ENCODE peak calls at places on chromosome 9, in five cellular contexts. C is GM23248, J is adrenal gland, W is pancreas, B is H7. D is an unnamed sample. For H3K27me3, the result is how much of the 10 kb centered on the place peaks cover.

GRCh38 chr9:36192196-36192595 is 1.5 kb downstream of the CLTA start:
- DNase-seq in C (peak), J (no peak), W (no peak), B (no peak), D (no peak)

GRCh38 chr9:12699529-12699928 is 6.3 kb downstream of the TYRP1 start:
- DNase-seq in C (peak), J (no peak), W (no peak), B (no peak), D (no peak)

GRCh38 chr9:119251951-119252350 is 117.3 kb downstream of the BRINP1 start:
- DNase-seq in C (no peak), J (no peak), W (no peak), B (no peak), D (no peak)

GRCh38 chr9:9395539-9395938 is 1217.3 kb downstream of the PTPRD start:
- DNase-seq in C (no peak), J (no peak), W (no peak), B (no peak), D (no peak)

GRCh38 chr9:78620764-78621163 is 323.8 kb downstream of the PSAT1 start:
- DNase-seq in C (peak), J (no peak), W (no peak), B (no peak), D (no peak)

GRCh38 chr9:13443380-13444271 is 164.1 kb upstream of the MPDZ start:
- DNase-seq in C (peak), J (no peak), W (no peak), B (no peak), D (no peak)

GRCh38 chr9:128781186-128782070 is 5.6 kb upstream of the TBC1D13 start:
- DNase-seq in C (no peak), J (no peak), W (no peak), B (no peak), D (no peak)

GRCh38 chr9:95134457-95134881 is 183.0 kb downstream of the FANCC start:
- DNase-seq in C (no peak), J (no peak), W (peak), B (no peak), D (no peak)

GRCh38 chr9:88372103-88372694 is 16.0 kb upstream of the SPIN1 start:
- DNase-seq in C (no peak), J (no peak), W (no peak), B (no peak), D (no peak)

GRCh38 chr9:4292781-4293180 is 7.1 kb downstream of the GLIS3 start:
- DNase-seq in C (peak), J (no peak), W (no peak), B (no peak), D (no peak)

GRCh38 chr9:72526901-72527800 is 5.7 kb downstream of the TMC1 start:
- DNase-seq in C (peak), J (peak), W (peak), B (peak), D (peak)

GRCh38 chr9:20351715-20352114 is 270.6 kb downstream of the MLLT3 start:
- DNase-seq in C (no peak), J (no peak), W (no peak), B (no peak), D (no peak)

GRCh38 chr9:108535526-108535925 is 320.3 kb downstream of the ACTL7B start:
- DNase-seq in C (no peak), J (peak), W (no peak), B (peak), D (no peak)

GRCh38 chr9:133276001-133276884 is 1.2 kb upstream of the ABO start:
- DNase-seq in C (no peak), J (no peak), W (no peak), B (no peak), D (no peak)

GRCh38 chr9:133275105-133276000 is at the start of gene ABO:
- DNase-seq in C (peak), J (no peak), W (peak), B (peak), D (no peak)

GRCh38 chr9:133273098-133273497 is 1.9 kb downstream of the ABO start:
- DNase-seq in C (no peak), J (no peak), W (no peak), B (no peak), D (no peak)

GRCh38 chr9:133273819-133274218 is 1.2 kb downstream of the ABO start:
- DNase-seq in C (no peak), J (no peak), W (no peak), B (no peak), D (no peak)

DNA sequence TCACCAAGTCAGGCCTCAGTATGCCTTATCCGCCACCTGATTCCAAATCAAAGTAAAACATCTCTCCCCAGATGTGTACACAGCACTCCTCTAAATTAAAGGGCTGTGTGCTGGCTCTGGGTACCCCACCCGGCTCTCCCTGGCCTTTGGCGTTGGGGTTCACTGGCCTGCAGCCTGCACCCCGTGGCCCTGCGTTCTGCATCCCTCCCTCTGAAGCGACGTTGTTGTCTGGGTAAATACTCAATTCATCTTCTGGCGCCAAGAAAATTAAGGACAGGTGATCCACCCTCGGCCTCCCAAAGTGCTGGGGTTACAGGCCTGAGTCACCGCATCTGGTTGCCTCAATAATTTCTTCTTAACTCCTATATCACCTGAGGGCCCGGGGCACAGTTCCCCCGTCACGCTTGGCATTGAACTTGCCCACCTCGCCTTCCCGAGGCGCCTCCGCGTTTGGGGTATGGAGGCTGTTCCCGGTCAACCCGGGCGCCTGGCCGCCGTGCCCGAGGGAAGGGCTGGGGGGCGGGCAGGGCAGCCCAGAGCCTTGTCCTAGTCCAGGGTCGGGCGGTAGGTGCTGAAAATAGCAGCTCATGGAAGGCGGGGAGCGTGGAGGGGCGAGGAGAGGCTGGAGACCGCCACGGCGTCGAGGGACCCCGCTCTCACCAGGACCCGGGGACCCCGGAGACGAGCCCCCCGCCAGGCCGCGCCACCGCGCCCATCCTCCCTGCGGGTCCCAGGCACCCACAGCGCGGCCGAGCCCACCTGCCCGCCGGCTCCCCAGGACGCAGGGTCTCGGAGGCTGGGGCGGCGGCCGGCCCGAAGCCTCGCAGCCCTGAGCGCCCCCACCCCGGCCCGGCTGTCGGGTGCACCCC is 531 bp downstream of the ABO start:
- DNase-seq in C (no peak), J (no peak), W (no peak), B (peak), D (no peak)
- H3K27me3 ChIP-seq in C (half or more), J (under half), W (under half), B (under half), D (under half)

GRCh38 chr9:132172185-132172584 is 10.3 kb downstream of the NTNG2 start:
- DNase-seq in C (no peak), J (no peak), W (no peak), B (no peak), D (no peak)
- H3K27me3 ChIP-seq in C (under half), J (under half), W (under half), B (under half), D (half or more)

GRCh38 chr9:117412006-117412715 is 2.7 kb downstream of the ASTN2 start:
- DNase-seq in C (no peak), J (no peak), W (peak), B (peak), D (no peak)
- H3K27me3 ChIP-seq in C (under half), J (under half), W (under half), B (under half), D (under half)

GRCh38 chr9:34629492-34629809 is 585 bp upstream of the ARID3C start:
- DNase-seq in C (no peak), J (no peak), W (no peak), B (peak), D (no peak)

GRCh38 chr9:34625087-34625486 is 3.8 kb downstream of the ARID3C start:
- DNase-seq in C (no peak), J (no peak), W (no peak), B (no peak), D (no peak)

GRCh38 chr9:34627716-34628655 is 880 bp downstream of the ARID3C start:
- DNase-seq in C (no peak), J (no peak), W (no peak), B (no peak), D (no peak)

GRCh38 chr9:34630402-34631154 is 1.7 kb upstream of the ARID3C start:
- DNase-seq in C (peak), J (no peak), W (no peak), B (no peak), D (no peak)

GRCh38 chr9:34628656-34629491 is at the start of gene ARID3C:
- DNase-seq in C (peak), J (no peak), W (peak), B (peak), D (no peak)
- H3K27me3 ChIP-seq in C (half or more), J (half or more), W (under half), B (half or more), D (half or more)

GRCh38 chr9:130906727-130907416 is 10.3 kb upstream of the QRFP start:
- DNase-seq in C (no peak), J (no peak), W (no peak), B (no peak), D (no peak)

GRCh38 chr9:130905902-130906726 is 9.5 kb upstream of the QRFP start:
- DNase-seq in C (no peak), J (no peak), W (no peak), B (no peak), D (no peak)

GRCh38 chr9:130903194-130904069 is 6.8 kb upstream of the QRFP start:
- DNase-seq in C (no peak), J (no peak), W (no peak), B (peak), D (no peak)

GRCh38 chr9:130904070-130905044 is 7.7 kb upstream of the QRFP start:
- DNase-seq in C (no peak), J (no peak), W (no peak), B (peak), D (no peak)

DNA sequence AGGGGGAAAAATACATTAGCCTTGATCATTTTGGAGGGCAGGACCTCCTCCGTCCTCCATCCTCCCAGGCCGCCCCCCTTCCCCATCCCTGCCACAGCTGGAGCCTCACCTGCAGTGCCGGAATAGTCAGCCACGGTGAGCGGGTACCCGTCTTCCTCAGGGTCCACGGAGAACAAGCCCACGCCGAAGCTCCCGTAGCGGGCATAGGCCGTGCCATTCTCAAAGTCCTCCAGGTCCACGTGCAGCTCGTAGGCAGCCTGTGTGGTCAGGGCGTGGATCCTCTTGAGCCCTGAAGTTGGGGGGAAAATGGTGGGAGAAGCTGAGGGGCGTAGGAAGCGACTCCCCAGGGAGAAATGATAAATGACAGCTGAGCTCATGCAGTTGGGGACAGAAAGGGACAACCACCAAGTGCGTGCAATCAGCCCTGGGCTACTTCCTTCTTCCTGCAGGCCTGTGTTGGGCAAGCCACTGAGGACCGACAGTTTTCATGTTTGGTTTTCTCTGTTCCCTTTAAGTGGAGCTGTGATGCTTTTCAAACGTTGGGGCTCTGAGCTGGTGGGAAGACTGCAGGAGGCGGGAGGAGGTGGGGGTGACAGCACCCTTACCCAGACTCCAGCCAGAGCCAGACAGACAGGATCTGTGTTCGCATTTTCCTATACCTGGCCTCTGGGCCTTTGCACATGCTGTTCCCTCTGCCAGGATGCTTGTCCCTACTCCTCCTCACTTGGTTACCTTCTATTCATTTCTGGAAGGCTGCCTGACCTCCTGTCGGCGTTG is 8.7 kb upstream of the QRFP start:
- DNase-seq in C (no peak), J (no peak), W (no peak), B (peak), D (no peak)
- H3K27me3 ChIP-seq in C (under half), J (under half), W (under half), B (under half), D (under half)

GRCh38 chr9:130542038-130542437 is 37.3 kb upstream of the FUBP3 start:
- DNase-seq in C (no peak), J (no peak), W (no peak), B (no peak), D (no peak)
- H3K27me3 ChIP-seq in C (under half), J (under half), W (under half), B (under half), D (under half)